ENCODE peak calls at places on chromosomes 13 and 19, in nine cellular contexts. L is CD8-positive, alpha-beta T cell; X is fibroblast of the aortic adventitia; U is astrocyte of the hippocampus; M is effector memory CD8-positive, alpha-beta T cell; V is A172; P is cortex of kidney; W is nephron progenitor cell; G is RPMI7951. A is an unnamed sample.

GRCh38 chr13:27679396-27679795 is 57.7 kb downstream of the POLR1D start:
- DNase-seq in P (no peak), X (no peak), L (no peak), M (no peak), G (no peak), V (no peak), U (no peak), W (no peak), A (no peak)

GRCh38 chr13:32475403-32475802 is 47.5 kb upstream of the N4BP2L1 start:
- DNase-seq in V (no peak), L (no peak), M (no peak), P (no peak), G (no peak), U (no peak), X (no peak), W (no peak), A (no peak)

GRCh38 chr13:50441141-50441540 is 402.4 kb downstream of the DLEU7 start:
- DNase-seq in W (no peak), G (no peak), U (no peak), X (no peak), L (no peak), M (no peak), V (no peak), P (no peak), A (no peak)

GRCh38 chr13:105670179-105671015 is 865.1 kb downstream of the EFNB2 start:
- DNase-seq in W (no peak), V (no peak), L (no peak), P (no peak), M (no peak), X (no peak), U (no peak), G (no peak), A (no peak)

GRCh38 chr13:24888291-24888931 is 124.4 kb downstream of the RNF17 start:
- DNase-seq in M (no peak), P (no peak), L (no peak), X (no peak), U (no peak), G (no peak), V (no peak), W (no peak), A (no peak)

GRCh38 chr13:113390874-113391497 is 27.1 kb upstream of the GRTP1 start:
- DNase-seq in G (no peak), X (no peak), M (no peak), W (no peak), V (peak), P (no peak), L (no peak), U (no peak), A (no peak)

GRCh38 chr19:44734357-44734756 is 14.2 kb upstream of the BCL3 start:
- DNase-seq in G (no peak), L (no peak), W (no peak), V (no peak), U (no peak), X (no peak), P (no peak), M (no peak), A (no peak)

GRCh38 chr13:35163674-35164073 is 221.6 kb downstream of the NBEA start:
- DNase-seq in P (no peak), V (no peak), M (no peak), G (no peak), W (no peak), X (no peak), L (no peak), U (no peak), A (no peak)

A was measured in right atrium auricular region.